ENCODE peak calls at places on chromosomes 16 and 17, in seven cellular contexts. One of them, this sample, is unnamed.

GRCh38 chr16:78503501-78504110 is 404.2 kb downstream of the WWOX start:
- DNase-seq in upper lobe of right lung: no peak
- DNase-seq in left lung: no peak
- DNase-seq in lung: peak
- DNase-seq in naive thymus-derived CD4-positive, alpha-beta T cell: peak
- DNase-seq in CD8-positive, alpha-beta memory T cell: peak
- DNase-seq in fibroblast of lung: peak
- DNase-seq in this sample: peak

GRCh38 chr17:17884281-17885028 is 47.7 kb upstream of the SREBF1 start:
- DNase-seq in upper lobe of right lung: no peak
- DNase-seq in left lung: no peak
- DNase-seq in lung: no peak
- DNase-seq in naive thymus-derived CD4-positive, alpha-beta T cell: no peak
- DNase-seq in CD8-positive, alpha-beta memory T cell: no peak
- DNase-seq in fibroblast of lung: no peak
- DNase-seq in this sample: peak

GRCh38 chr17:71764507-71764906 is 356.3 kb upstream of the SOX9 start:
- DNase-seq in upper lobe of right lung: no peak
- DNase-seq in left lung: no peak
- DNase-seq in lung: no peak
- DNase-seq in naive thymus-derived CD4-positive, alpha-beta T cell: no peak
- DNase-seq in CD8-positive, alpha-beta memory T cell: no peak
- DNase-seq in fibroblast of lung: peak
- DNase-seq in this sample: no peak

GRCh38 chr17:21199311-21199710 is 14.7 kb downstream of the TMEM11 start:
- DNase-seq in upper lobe of right lung: no peak
- DNase-seq in left lung: no peak
- DNase-seq in lung: no peak
- DNase-seq in naive thymus-derived CD4-positive, alpha-beta T cell: no peak
- DNase-seq in CD8-positive, alpha-beta memory T cell: no peak
- DNase-seq in fibroblast of lung: no peak
- DNase-seq in this sample: no peak

GRCh38 chr17:64938925-64939474 is 19.7 kb upstream of the LRRC37A3 start:
- DNase-seq in upper lobe of right lung: peak
- DNase-seq in left lung: peak
- DNase-seq in lung: peak
- DNase-seq in naive thymus-derived CD4-positive, alpha-beta T cell: peak
- DNase-seq in CD8-positive, alpha-beta memory T cell: peak
- DNase-seq in fibroblast of lung: no peak
- DNase-seq in this sample: no peak

GRCh38 chr17:61519754-61520440 is 67.7 kb downstream of the TBX4 start:
- DNase-seq in upper lobe of right lung: no peak
- DNase-seq in left lung: no peak
- DNase-seq in lung: no peak
- DNase-seq in naive thymus-derived CD4-positive, alpha-beta T cell: no peak
- DNase-seq in CD8-positive, alpha-beta memory T cell: no peak
- DNase-seq in fibroblast of lung: no peak
- DNase-seq in this sample: no peak

GRCh38 chr17:7293821-7294613 is 422 bp downstream of the YBX2 start:
- DNase-seq in upper lobe of right lung: peak
- DNase-seq in left lung: no peak
- DNase-seq in lung: no peak
- DNase-seq in naive thymus-derived CD4-positive, alpha-beta T cell: no peak
- DNase-seq in CD8-positive, alpha-beta memory T cell: peak
- DNase-seq in fibroblast of lung: no peak
- DNase-seq in this sample: no peak

GRCh38 chr17:66518677-66519076 is 216.3 kb downstream of the PRKCA start:
- DNase-seq in upper lobe of right lung: no peak
- DNase-seq in left lung: no peak
- DNase-seq in lung: no peak
- DNase-seq in naive thymus-derived CD4-positive, alpha-beta T cell: no peak
- DNase-seq in CD8-positive, alpha-beta memory T cell: no peak
- DNase-seq in fibroblast of lung: no peak
- DNase-seq in this sample: no peak

GRCh38 chr17:28997811-28998210 is 8.0 kb downstream of the SEZ6 start:
- DNase-seq in upper lobe of right lung: no peak
- DNase-seq in left lung: no peak
- DNase-seq in lung: no peak
- DNase-seq in naive thymus-derived CD4-positive, alpha-beta T cell: no peak
- DNase-seq in CD8-positive, alpha-beta memory T cell: no peak
- DNase-seq in fibroblast of lung: no peak
- DNase-seq in this sample: no peak

GRCh38 chr17:13088666-13089065 is 70.8 kb upstream of the ELAC2 start:
- DNase-seq in upper lobe of right lung: no peak
- DNase-seq in left lung: no peak
- DNase-seq in lung: no peak
- DNase-seq in naive thymus-derived CD4-positive, alpha-beta T cell: no peak
- DNase-seq in CD8-positive, alpha-beta memory T cell: no peak
- DNase-seq in fibroblast of lung: no peak
- DNase-seq in this sample: no peak

GRCh38 chr17:491086-492014 is 138.7 kb upstream of the RPH3AL start:
- DNase-seq in upper lobe of right lung: peak
- DNase-seq in left lung: peak
- DNase-seq in lung: peak
- DNase-seq in naive thymus-derived CD4-positive, alpha-beta T cell: peak
- DNase-seq in CD8-positive, alpha-beta memory T cell: peak
- DNase-seq in fibroblast of lung: peak
- DNase-seq in this sample: no peak

GRCh38 chr16:28562199-28562598 is 8.5 kb downstream of the SGF29 start:
- DNase-seq in upper lobe of right lung: no peak
- DNase-seq in left lung: no peak
- DNase-seq in lung: no peak
- DNase-seq in naive thymus-derived CD4-positive, alpha-beta T cell: no peak
- DNase-seq in CD8-positive, alpha-beta memory T cell: no peak
- DNase-seq in fibroblast of lung: no peak
- DNase-seq in this sample: no peak

DNA sequence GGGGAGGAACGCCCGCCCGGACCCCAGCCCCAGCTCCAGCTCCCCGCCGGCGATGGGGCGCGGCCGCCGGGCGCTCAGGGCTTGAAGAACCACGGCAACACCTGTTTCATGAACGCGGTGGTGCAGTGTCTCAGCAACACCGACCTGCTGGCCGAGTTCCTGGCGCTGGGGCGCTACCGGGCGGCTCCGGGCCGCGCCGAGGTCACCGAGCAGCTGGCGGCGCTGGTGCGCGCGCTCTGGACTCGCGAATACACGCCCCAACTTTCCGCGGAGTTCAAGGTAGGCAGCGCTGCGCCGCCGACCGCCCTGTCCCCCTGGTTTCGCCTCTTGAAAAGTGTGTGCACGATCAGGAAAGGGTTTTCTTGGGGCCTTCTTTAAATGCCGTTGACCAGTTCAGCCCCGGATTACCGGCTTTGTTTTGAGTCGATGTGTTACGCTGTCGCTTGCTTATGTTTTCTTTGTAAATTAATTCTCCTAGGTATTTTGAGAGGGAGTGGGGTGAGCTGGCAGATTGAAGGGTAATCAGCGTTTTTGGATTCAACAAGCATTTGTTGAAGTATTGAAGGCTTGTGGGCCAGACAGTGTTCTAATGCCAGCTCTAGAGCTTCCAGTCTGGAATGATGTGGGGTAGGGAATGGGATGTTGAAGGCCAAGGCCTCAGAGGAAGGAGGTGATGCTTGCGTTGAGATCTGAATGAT is 690 bp downstream of the USP43 start:
- DNase-seq in upper lobe of right lung: peak
- DNase-seq in left lung: peak
- DNase-seq in lung: peak
- DNase-seq in naive thymus-derived CD4-positive, alpha-beta T cell: no peak
- DNase-seq in CD8-positive, alpha-beta memory T cell: no peak
- DNase-seq in fibroblast of lung: no peak
- DNase-seq in this sample: no peak
- H3K27ac ChIP-seq in upper lobe of right lung: peak
- H3K27ac ChIP-seq in left lung: peak
- H3K27ac ChIP-seq in lung: no peak
- H3K27ac ChIP-seq in naive thymus-derived CD4-positive, alpha-beta T cell: no peak
- H3K27ac ChIP-seq in CD8-positive, alpha-beta memory T cell: no peak
- H3K27ac ChIP-seq in fibroblast of lung: no peak
- H3K27ac ChIP-seq in this sample: peak

GRCh38 chr16:72810480-72810879 is 237.4 kb downstream of the ZFHX3 start:
- DNase-seq in upper lobe of right lung: no peak
- DNase-seq in left lung: no peak
- DNase-seq in lung: no peak
- DNase-seq in naive thymus-derived CD4-positive, alpha-beta T cell: no peak
- DNase-seq in CD8-positive, alpha-beta memory T cell: no peak
- DNase-seq in fibroblast of lung: no peak
- DNase-seq in this sample: no peak
- H3K4me3 ChIP-seq in upper lobe of right lung: no peak
- H3K4me3 ChIP-seq in left lung: no peak
- H3K4me3 ChIP-seq in lung: no peak
- H3K4me3 ChIP-seq in naive thymus-derived CD4-positive, alpha-beta T cell: no peak
- H3K4me3 ChIP-seq in CD8-positive, alpha-beta memory T cell: no peak
- H3K4me3 ChIP-seq in fibroblast of lung: no peak
- H3K4me3 ChIP-seq in this sample: no peak

GRCh38 chr17:35022536-35023063 is 40.9 kb downstream of the RFFL start:
- DNase-seq in upper lobe of right lung: peak
- DNase-seq in left lung: peak
- DNase-seq in lung: peak
- DNase-seq in naive thymus-derived CD4-positive, alpha-beta T cell: peak
- DNase-seq in CD8-positive, alpha-beta memory T cell: peak
- DNase-seq in fibroblast of lung: peak
- DNase-seq in this sample: peak
- H3K27ac ChIP-seq in upper lobe of right lung: peak
- H3K27ac ChIP-seq in left lung: peak
- H3K27ac ChIP-seq in lung: peak
- H3K27ac ChIP-seq in naive thymus-derived CD4-positive, alpha-beta T cell: peak
- H3K27ac ChIP-seq in CD8-positive, alpha-beta memory T cell: peak
- H3K27ac ChIP-seq in fibroblast of lung: peak
- H3K27ac ChIP-seq in this sample: peak

DNA sequence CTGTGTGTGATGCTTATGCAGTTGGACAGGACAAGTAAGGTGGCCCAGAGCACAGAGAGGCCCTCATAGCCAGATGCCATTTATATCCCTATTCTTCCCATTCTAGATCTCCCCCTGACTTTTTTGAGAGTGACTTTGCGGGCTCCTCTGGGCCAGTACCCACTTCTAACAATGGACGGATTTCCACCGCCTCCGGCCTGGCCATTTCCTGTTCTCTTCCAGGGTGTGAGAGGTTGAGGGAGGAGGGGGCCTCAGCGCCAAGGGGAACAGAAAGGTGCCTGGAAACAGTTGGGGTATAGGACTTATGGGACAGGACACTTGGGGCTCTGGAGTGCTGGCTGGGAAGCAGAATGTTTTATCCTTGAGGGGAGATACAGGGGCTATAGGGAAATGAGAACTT is 3.4 kb downstream of the TAOK2 start:
- DNase-seq in upper lobe of right lung: no peak
- DNase-seq in left lung: no peak
- DNase-seq in lung: no peak
- DNase-seq in naive thymus-derived CD4-positive, alpha-beta T cell: no peak
- DNase-seq in CD8-positive, alpha-beta memory T cell: no peak
- DNase-seq in fibroblast of lung: no peak
- DNase-seq in this sample: peak
- H3K4me3 ChIP-seq in upper lobe of right lung: peak
- H3K4me3 ChIP-seq in left lung: no peak
- H3K4me3 ChIP-seq in lung: no peak
- H3K4me3 ChIP-seq in naive thymus-derived CD4-positive, alpha-beta T cell: no peak
- H3K4me3 ChIP-seq in CD8-positive, alpha-beta memory T cell: no peak
- H3K4me3 ChIP-seq in fibroblast of lung: no peak
- H3K4me3 ChIP-seq in this sample: no peak

GRCh38 chr16:49000594-49000993 is 281.0 kb downstream of the CBLN1 start:
- DNase-seq in upper lobe of right lung: no peak
- DNase-seq in left lung: no peak
- DNase-seq in lung: no peak
- DNase-seq in naive thymus-derived CD4-positive, alpha-beta T cell: no peak
- DNase-seq in CD8-positive, alpha-beta memory T cell: no peak
- DNase-seq in fibroblast of lung: no peak
- DNase-seq in this sample: no peak

GRCh38 chr16:48997081-48997615 is 284.5 kb downstream of the CBLN1 start:
- DNase-seq in upper lobe of right lung: no peak
- DNase-seq in left lung: no peak
- DNase-seq in lung: no peak
- DNase-seq in naive thymus-derived CD4-positive, alpha-beta T cell: no peak
- DNase-seq in CD8-positive, alpha-beta memory T cell: no peak
- DNase-seq in fibroblast of lung: no peak
- DNase-seq in this sample: no peak

GRCh38 chr16:48999034-48999433 is 282.6 kb downstream of the CBLN1 start:
- DNase-seq in upper lobe of right lung: no peak
- DNase-seq in left lung: no peak
- DNase-seq in lung: no peak
- DNase-seq in naive thymus-derived CD4-positive, alpha-beta T cell: no peak
- DNase-seq in CD8-positive, alpha-beta memory T cell: no peak
- DNase-seq in fibroblast of lung: no peak
- DNase-seq in this sample: no peak

GRCh38 chr16:48999508-48999907 is 282.1 kb downstream of the CBLN1 start:
- DNase-seq in upper lobe of right lung: no peak
- DNase-seq in left lung: no peak
- DNase-seq in lung: no peak
- DNase-seq in naive thymus-derived CD4-positive, alpha-beta T cell: no peak
- DNase-seq in CD8-positive, alpha-beta memory T cell: no peak
- DNase-seq in fibroblast of lung: no peak
- DNase-seq in this sample: no peak

DNA sequence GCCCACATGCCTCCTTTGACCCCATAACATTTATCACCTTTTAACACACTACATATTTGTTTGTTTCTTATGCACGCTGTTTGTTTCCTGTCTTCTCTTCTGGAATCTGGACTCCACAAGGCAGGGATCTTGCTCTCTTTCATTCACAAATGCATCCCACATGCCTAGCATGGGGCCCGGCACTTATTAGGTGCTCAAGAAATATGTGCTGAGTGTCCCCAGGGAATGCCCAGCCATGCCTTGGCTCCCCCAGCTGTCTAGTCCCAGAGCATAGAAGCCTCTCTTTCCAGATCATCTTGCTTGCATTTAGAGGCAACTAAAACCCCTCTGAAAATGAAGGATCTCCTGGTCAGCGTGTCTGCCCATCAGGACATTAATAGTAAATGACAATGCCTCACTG is 283.7 kb downstream of the CBLN1 start:
- DNase-seq in upper lobe of right lung: no peak
- DNase-seq in left lung: no peak
- DNase-seq in lung: no peak
- DNase-seq in naive thymus-derived CD4-positive, alpha-beta T cell: no peak
- DNase-seq in CD8-positive, alpha-beta memory T cell: no peak
- DNase-seq in fibroblast of lung: no peak
- DNase-seq in this sample: no peak
- H3K27ac ChIP-seq in upper lobe of right lung: no peak
- H3K27ac ChIP-seq in left lung: no peak
- H3K27ac ChIP-seq in lung: no peak
- H3K27ac ChIP-seq in naive thymus-derived CD4-positive, alpha-beta T cell: no peak
- H3K27ac ChIP-seq in CD8-positive, alpha-beta memory T cell: no peak
- H3K27ac ChIP-seq in fibroblast of lung: no peak
- H3K27ac ChIP-seq in this sample: no peak

DNA sequence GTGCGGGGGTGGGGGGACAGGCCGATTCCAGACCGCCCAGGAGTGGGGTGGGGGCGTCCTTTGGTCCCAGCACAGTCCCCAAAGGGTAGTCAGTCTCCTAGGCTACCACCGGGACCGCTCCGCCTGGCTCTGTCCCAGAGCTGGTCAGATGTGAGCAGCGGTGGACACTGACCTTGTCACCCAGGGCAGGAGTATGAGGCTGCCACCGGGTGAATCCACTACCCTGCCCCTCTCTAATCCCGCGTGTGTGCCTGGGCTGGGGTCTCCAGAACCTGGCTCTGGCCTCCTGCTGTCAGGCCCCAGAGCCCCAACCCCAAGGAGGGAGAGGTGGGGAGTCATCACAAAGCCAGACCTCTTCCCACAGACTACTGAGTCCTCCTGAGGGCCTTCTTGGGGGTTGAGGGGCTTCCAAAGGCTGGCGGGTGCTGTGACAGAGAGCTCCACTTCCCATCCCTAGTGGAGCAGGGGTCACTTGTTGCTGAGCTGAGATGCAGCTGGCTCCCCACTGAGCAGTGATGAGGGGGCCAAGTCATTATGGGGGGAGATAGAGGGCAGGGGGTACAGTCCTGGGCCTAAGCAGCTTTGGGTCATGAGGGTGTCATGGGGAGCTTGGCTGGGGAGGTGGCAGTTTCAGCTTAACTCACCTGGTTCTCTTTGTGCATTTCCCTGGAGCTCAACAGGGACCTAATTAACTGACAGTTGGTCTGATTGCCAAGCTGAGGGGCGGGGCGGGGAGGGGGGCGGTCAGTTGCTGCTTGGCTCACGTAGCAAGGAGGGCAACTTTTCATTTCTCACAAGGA is 1.2 kb downstream of the PPP1R1B start:
- DNase-seq in upper lobe of right lung: no peak
- DNase-seq in left lung: no peak
- DNase-seq in lung: no peak
- DNase-seq in naive thymus-derived CD4-positive, alpha-beta T cell: no peak
- DNase-seq in CD8-positive, alpha-beta memory T cell: no peak
- DNase-seq in fibroblast of lung: no peak
- DNase-seq in this sample: no peak
- H3K4me3 ChIP-seq in upper lobe of right lung: peak
- H3K4me3 ChIP-seq in left lung: no peak
- H3K4me3 ChIP-seq in lung: no peak
- H3K4me3 ChIP-seq in naive thymus-derived CD4-positive, alpha-beta T cell: no peak
- H3K4me3 ChIP-seq in CD8-positive, alpha-beta memory T cell: no peak
- H3K4me3 ChIP-seq in fibroblast of lung: no peak
- H3K4me3 ChIP-seq in this sample: peak